ENCODE peak calls at places on chromosomes 6 and 20, in four cellular contexts. One of them, this sample, is unnamed.

GRCh38 chr20:25058051-25058796 is at the start of gene ACSS1:
- DNase-seq in PC-9: peak; percentile 22
- DNase-seq in endothelial cell of umbilical vein: peak; percentile 31
- DNase-seq in neural progenitor cell: peak; percentile 41
- DNase-seq in this sample: peak; percentile 93

GRCh38 chr20:2820084-2820895 is 4.1 kb downstream of the TMEM239 start:
- DNase-seq in endothelial cell of umbilical vein: no peak
- DNase-seq in neural progenitor cell: peak; percentile 43
- DNase-seq in PC-9: no peak
- DNase-seq in this sample: peak; percentile 3

GRCh38 chr6:5961836-5962235 is 44.9 kb downstream of the NRN1 start:
- DNase-seq in endothelial cell of umbilical vein: no peak
- DNase-seq in neural progenitor cell: no peak
- DNase-seq in PC-9: no peak
- DNase-seq in this sample: no peak

GRCh38 chr6:122449084-122449483 is 22.5 kb downstream of the SERINC1 start:
- DNase-seq in PC-9: no peak
- DNase-seq in endothelial cell of umbilical vein: no peak
- DNase-seq in neural progenitor cell: no peak
- DNase-seq in this sample: no peak

GRCh38 chr6:33926451-33926850 is 122.6 kb upstream of the MLN start:
- DNase-seq in PC-9: no peak
- DNase-seq in endothelial cell of umbilical vein: peak; percentile 9
- DNase-seq in neural progenitor cell: peak; percentile 66
- DNase-seq in this sample: peak; percentile 45

GRCh38 chr6:49549691-49550412 is 616 bp upstream of the C6orf141 start:
- DNase-seq in neural progenitor cell: peak; percentile 25
- DNase-seq in endothelial cell of umbilical vein: peak; percentile 21
- DNase-seq in PC-9: no peak
- DNase-seq in this sample: no peak

GRCh38 chr6:92706976-92707375 is 712.4 kb downstream of the EPHA7 start:
- DNase-seq in endothelial cell of umbilical vein: no peak
- DNase-seq in neural progenitor cell: no peak
- DNase-seq in PC-9: no peak
- DNase-seq in this sample: no peak

GRCh38 chr6:167968091-167968490 is 29.4 kb upstream of the KIF25 start:
- DNase-seq in PC-9: no peak
- DNase-seq in endothelial cell of umbilical vein: no peak
- DNase-seq in neural progenitor cell: peak; percentile 64
- DNase-seq in this sample: peak; percentile 30

GRCh38 chr6:128202169-128202765 is 301.4 kb upstream of the THEMIS start:
- DNase-seq in PC-9: peak; percentile 33
- DNase-seq in neural progenitor cell: no peak
- DNase-seq in endothelial cell of umbilical vein: no peak
- DNase-seq in this sample: no peak

DNA sequence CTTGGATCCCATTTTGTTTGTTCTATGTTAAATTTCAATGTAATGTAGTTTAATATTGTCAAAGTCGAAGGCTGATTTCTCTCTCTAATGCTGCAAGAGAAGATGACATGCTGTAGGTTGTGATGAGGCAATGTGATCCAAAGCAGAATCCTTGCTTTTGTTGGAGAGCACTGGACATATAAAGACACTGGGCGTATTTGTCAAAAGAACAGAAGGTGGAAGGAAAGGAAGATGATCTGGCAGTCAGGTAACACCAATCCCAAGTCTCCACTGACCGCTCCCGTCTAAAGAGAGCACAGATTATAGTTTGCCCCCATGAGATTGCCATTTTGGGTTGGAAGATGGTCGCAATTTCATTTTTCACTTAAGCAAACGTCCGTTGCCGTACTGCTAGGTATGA is 935 bp upstream of the RFX6 start:
- DNase-seq in PC-9: no peak
- DNase-seq in neural progenitor cell: no peak
- DNase-seq in endothelial cell of umbilical vein: no peak
- DNase-seq in this sample: no peak
- TF ChIP-seq EZH2 in PC-9: no peak
- TF ChIP-seq EZH2 in neural progenitor cell: no peak
- TF ChIP-seq EZH2 in endothelial cell of umbilical vein: no peak
- TF ChIP-seq EZH2 in this sample: no peak

GRCh38 chr6:19697744-19698290 is 139.4 kb upstream of the ID4 start:
- DNase-seq in neural progenitor cell: no peak
- DNase-seq in endothelial cell of umbilical vein: no peak
- DNase-seq in PC-9: no peak
- DNase-seq in this sample: no peak
- H3K27ac ChIP-seq in neural progenitor cell: no peak overlapping the region
- H3K27ac ChIP-seq in endothelial cell of umbilical vein: no peak overlapping the region
- H3K27ac ChIP-seq in PC-9: no peak overlapping the region
- H3K27ac ChIP-seq in this sample: no peak overlapping the region

GRCh38 chr20:9516658-9516987 is 2.2 kb downstream of the LAMP5 start:
- DNase-seq in neural progenitor cell: peak; percentile 21
- DNase-seq in endothelial cell of umbilical vein: no peak
- DNase-seq in PC-9: no peak
- DNase-seq in this sample: no peak

GRCh38 chr20:9515761-9516657 is 1.6 kb downstream of the LAMP5 start:
- DNase-seq in PC-9: no peak
- DNase-seq in endothelial cell of umbilical vein: peak; percentile 6
- DNase-seq in neural progenitor cell: peak; percentile 77
- DNase-seq in this sample: no peak

GRCh38 chr20:9515211-9515580 is 806 bp downstream of the LAMP5 start:
- DNase-seq in PC-9: no peak
- DNase-seq in neural progenitor cell: no peak
- DNase-seq in endothelial cell of umbilical vein: no peak
- DNase-seq in this sample: no peak

GRCh38 chr20:9514072-9514460 is 324 bp upstream of the LAMP5 start:
- DNase-seq in endothelial cell of umbilical vein: no peak
- DNase-seq in PC-9: no peak
- DNase-seq in neural progenitor cell: peak; percentile 31
- DNase-seq in this sample: no peak

GRCh38 chr20:9514461-9515210 is at the start of gene LAMP5:
- DNase-seq in endothelial cell of umbilical vein: peak; percentile 18
- DNase-seq in neural progenitor cell: peak; percentile 94
- DNase-seq in PC-9: no peak
- DNase-seq in this sample: no peak
- TF ChIP-seq EZH2 in endothelial cell of umbilical vein: peak; percentile 52
- TF ChIP-seq EZH2 in neural progenitor cell: peak; percentile 53
- TF ChIP-seq EZH2 in PC-9: no peak
- TF ChIP-seq EZH2 in this sample: no peak

GRCh38 chr6:70547905-70548304 is 18.8 kb upstream of the SDHAF4 start:
- DNase-seq in neural progenitor cell: no peak
- DNase-seq in endothelial cell of umbilical vein: no peak
- DNase-seq in PC-9: no peak
- DNase-seq in this sample: no peak
- H3K27ac ChIP-seq in neural progenitor cell: no peak overlapping the region
- H3K27ac ChIP-seq in endothelial cell of umbilical vein: no peak overlapping the region
- H3K27ac ChIP-seq in PC-9: no peak overlapping the region
- H3K27ac ChIP-seq in this sample: no peak overlapping the region

GRCh38 chr6:106512048-106512957 is 117.0 kb downstream of the RTN4IP1 start:
- DNase-seq in neural progenitor cell: peak; percentile 73
- DNase-seq in endothelial cell of umbilical vein: peak; percentile 71
- DNase-seq in PC-9: peak; percentile 58
- DNase-seq in this sample: peak; percentile 75

GRCh38 chr6:106514281-106514885 is 114.9 kb downstream of the RTN4IP1 start:
- DNase-seq in endothelial cell of umbilical vein: no peak
- DNase-seq in PC-9: peak; percentile 47
- DNase-seq in neural progenitor cell: no peak
- DNase-seq in this sample: no peak

GRCh38 chr6:106513813-106514212 is 115.5 kb downstream of the RTN4IP1 start:
- DNase-seq in neural progenitor cell: no peak
- DNase-seq in endothelial cell of umbilical vein: peak; percentile 66
- DNase-seq in PC-9: peak; percentile 50
- DNase-seq in this sample: peak; percentile 30

GRCh38 chr6:106511274-106512047 is 117.8 kb downstream of the RTN4IP1 start:
- DNase-seq in neural progenitor cell: peak; percentile 63
- DNase-seq in PC-9: peak; percentile 57
- DNase-seq in endothelial cell of umbilical vein: peak; percentile 26
- DNase-seq in this sample: peak; percentile 52

DNA sequence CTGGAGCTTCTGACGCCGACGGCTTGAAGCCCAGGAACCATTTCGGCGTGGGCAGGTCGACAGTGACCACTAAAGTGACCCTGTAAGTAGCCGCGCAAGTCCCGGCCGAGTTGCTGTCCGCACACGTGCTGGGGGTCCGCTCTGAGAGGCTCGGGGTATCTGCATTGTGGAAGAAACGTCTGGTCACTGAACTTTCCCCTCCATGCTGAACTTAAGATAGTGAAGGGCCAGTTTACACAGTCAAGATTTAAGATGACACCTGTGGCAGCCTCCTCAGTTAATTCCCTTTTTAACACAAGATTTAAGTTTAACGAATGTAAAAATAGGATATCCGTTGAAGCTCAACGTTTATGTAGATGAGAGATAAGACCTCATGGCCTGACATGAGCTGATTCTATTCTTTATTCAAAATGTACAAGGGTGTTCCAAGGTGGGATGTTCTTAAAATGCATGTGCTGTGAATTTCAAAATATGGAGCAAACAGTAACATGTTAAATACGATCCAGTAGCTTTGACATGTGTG is 116.3 kb downstream of the RTN4IP1 start:
- DNase-seq in PC-9: no peak
- DNase-seq in neural progenitor cell: no peak
- DNase-seq in endothelial cell of umbilical vein: peak; percentile 53
- DNase-seq in this sample: no peak
- TF ChIP-seq EZH2 in PC-9: no peak
- TF ChIP-seq EZH2 in neural progenitor cell: peak; percentile 72
- TF ChIP-seq EZH2 in endothelial cell of umbilical vein: no peak
- TF ChIP-seq EZH2 in this sample: no peak

GRCh38 chr6:136669299-136669699 is 119.1 kb upstream of the MAP7 start:
- DNase-seq in PC-9: peak; percentile 93
- DNase-seq in neural progenitor cell: no peak
- DNase-seq in endothelial cell of umbilical vein: peak; percentile 69
- DNase-seq in this sample: no peak
- H3K27ac ChIP-seq in PC-9: peak overlapping the region; percentile 61
- H3K27ac ChIP-seq in neural progenitor cell: no peak overlapping the region
- H3K27ac ChIP-seq in endothelial cell of umbilical vein: no peak overlapping the region
- H3K27ac ChIP-seq in this sample: no peak overlapping the region

GRCh38 chr6:50657513-50657912 is 55.8 kb upstream of the TFAP2D start:
- DNase-seq in PC-9: no peak
- DNase-seq in endothelial cell of umbilical vein: no peak
- DNase-seq in neural progenitor cell: no peak
- DNase-seq in this sample: no peak
- TF ChIP-seq EZH2 in PC-9: no peak
- TF ChIP-seq EZH2 in endothelial cell of umbilical vein: no peak
- TF ChIP-seq EZH2 in neural progenitor cell: no peak
- TF ChIP-seq EZH2 in this sample: no peak

GRCh38 chr6:14276667-14277404 is 159.3 kb downstream of the CD83 start:
- DNase-seq in PC-9: no peak
- DNase-seq in neural progenitor cell: no peak
- DNase-seq in endothelial cell of umbilical vein: no peak
- DNase-seq in this sample: peak; percentile 69

GRCh38 chr6:14278436-14278835 is 160.9 kb downstream of the CD83 start:
- DNase-seq in PC-9: no peak
- DNase-seq in neural progenitor cell: peak; percentile 43
- DNase-seq in endothelial cell of umbilical vein: no peak
- DNase-seq in this sample: no peak

GRCh38 chr6:14276066-14276465 is 158.5 kb downstream of the CD83 start:
- DNase-seq in endothelial cell of umbilical vein: no peak
- DNase-seq in neural progenitor cell: no peak
- DNase-seq in PC-9: no peak
- DNase-seq in this sample: no peak

GRCh38 chr6:14277405-14277930 is 159.9 kb downstream of the CD83 start:
- DNase-seq in endothelial cell of umbilical vein: no peak
- DNase-seq in PC-9: no peak
- DNase-seq in neural progenitor cell: no peak
- DNase-seq in this sample: peak; percentile 41

DNA sequence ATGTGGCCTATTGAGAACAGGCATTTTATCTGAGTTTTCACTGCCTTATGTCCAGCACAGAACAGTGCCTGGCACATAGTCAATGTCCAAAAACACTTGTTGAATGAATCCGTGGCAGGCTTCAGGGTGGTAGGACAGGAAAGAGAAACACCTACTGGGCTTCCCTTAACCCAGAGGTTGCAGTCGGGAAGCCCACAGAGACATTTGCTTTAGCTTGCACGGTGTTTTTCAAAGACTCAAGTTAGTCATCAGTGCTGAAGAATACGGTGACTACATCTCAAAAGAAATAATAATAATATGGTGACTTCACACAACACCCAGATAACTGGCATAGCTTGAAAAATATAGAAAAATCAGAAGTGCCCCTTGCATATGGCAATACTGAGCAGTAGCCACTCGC is 160.4 kb downstream of the CD83 start:
- DNase-seq in neural progenitor cell: no peak
- DNase-seq in endothelial cell of umbilical vein: no peak
- DNase-seq in PC-9: no peak
- DNase-seq in this sample: no peak
- H3K27ac ChIP-seq in neural progenitor cell: no peak overlapping the region
- H3K27ac ChIP-seq in endothelial cell of umbilical vein: no peak overlapping the region
- H3K27ac ChIP-seq in PC-9: no peak overlapping the region
- H3K27ac ChIP-seq in this sample: peak overlapping the region; percentile 92

This sample was measured in DND-41.